ENCODE peak calls at places on chromosomes 11 and 22, in four cellular contexts. One of them, this sample, is unnamed.

GRCh38 chr11:70343631-70344030 is 54.7 kb upstream of the CTTN start:
- DNase-seq in HepG2: no peak
- DNase-seq in WTC11: no peak
- DNase-seq in K562: no peak
- DNase-seq in this sample: no peak

GRCh38 chr11:6387811-6388599 is 2.3 kb upstream of the SMPD1 start:
- DNase-seq in WTC11: no peak
- DNase-seq in HepG2: peak
- DNase-seq in K562: no peak
- DNase-seq in this sample: no peak

GRCh38 chr11:121615506-121615905 is 162.7 kb upstream of the SORL1-AS1 start:
- DNase-seq in K562: no peak
- DNase-seq in WTC11: no peak
- DNase-seq in HepG2: no peak
- DNase-seq in this sample: no peak

GRCh38 chr11:6735306-6735705 is 36.5 kb downstream of the OR2AG2 start:
- DNase-seq in WTC11: no peak
- DNase-seq in K562: no peak
- DNase-seq in HepG2: no peak
- DNase-seq in this sample: no peak

GRCh38 chr11:34825670-34826383 is 90.4 kb downstream of the APIP start:
- DNase-seq in HepG2: peak
- DNase-seq in WTC11: no peak
- DNase-seq in K562: peak
- DNase-seq in this sample: no peak

GRCh38 chr11:44949160-44950035 is 1.3 kb downstream of the TP53I11 start:
- DNase-seq in K562: peak
- DNase-seq in WTC11: peak
- DNase-seq in HepG2: no peak
- DNase-seq in this sample: peak

GRCh38 chr11:79902493-79902892 is 461.7 kb upstream of the TENM4 start:
- DNase-seq in WTC11: no peak
- DNase-seq in HepG2: no peak
- DNase-seq in K562: no peak
- DNase-seq in this sample: no peak

GRCh38 chr22:32574957-32575893 is 100.6 kb downstream of the FBXO7 start:
- DNase-seq in WTC11: no peak
- DNase-seq in HepG2: no peak
- DNase-seq in K562: no peak
- DNase-seq in this sample: no peak

GRCh38 chr11:8286886-8287285 is 23.2 kb upstream of the LMO1 start:
- DNase-seq in WTC11: no peak
- DNase-seq in K562: no peak
- DNase-seq in HepG2: no peak
- DNase-seq in this sample: no peak

GRCh38 chr11:43359432-43359818 is 705 bp downstream of the TTC17 start:
- DNase-seq in HepG2: peak
- DNase-seq in K562: no peak
- DNase-seq in WTC11: peak
- DNase-seq in this sample: peak

GRCh38 chr11:118918128-118918685 is 7.5 kb downstream of the BCL9L start:
- DNase-seq in WTC11: peak
- DNase-seq in K562: peak
- DNase-seq in HepG2: peak
- DNase-seq in this sample: peak

GRCh38 chr22:40289991-40290459 is 56.3 kb upstream of the ADSL start:
- DNase-seq in K562: no peak
- DNase-seq in WTC11: no peak
- DNase-seq in HepG2: no peak
- DNase-seq in this sample: no peak

GRCh38 chr22:46359362-46359761 is 23.8 kb downstream of the TRMU start:
- DNase-seq in K562: no peak
- DNase-seq in HepG2: no peak
- DNase-seq in WTC11: no peak
- DNase-seq in this sample: no peak

GRCh38 chr11:69867076-69868002 is 48.1 kb upstream of the FGF3 start:
- DNase-seq in K562: no peak
- DNase-seq in HepG2: no peak
- DNase-seq in WTC11: no peak
- DNase-seq in this sample: no peak

GRCh38 chr11:68354181-68354872 is 41.9 kb downstream of the LRP5 start:
- DNase-seq in WTC11: no peak
- DNase-seq in HepG2: no peak
- DNase-seq in K562: no peak
- DNase-seq in this sample: no peak

GRCh38 chr11:1471736-1472135 is 14.8 kb downstream of the MOB2 start:
- DNase-seq in WTC11: no peak
- DNase-seq in K562: no peak
- DNase-seq in HepG2: no peak
- DNase-seq in this sample: no peak
- TF ChIP-seq ELF4 in WTC11: no peak
- TF ChIP-seq ELF4 in K562: no peak
- TF ChIP-seq ELF4 in HepG2: no peak
- TF ChIP-seq ELF4 in this sample: no peak

GRCh38 chr22:19714320-19715252 is at the start of gene SEPTIN5:
- DNase-seq in K562: peak
- DNase-seq in HepG2: no peak
- DNase-seq in WTC11: no peak
- DNase-seq in this sample: peak
- TF ChIP-seq ELF4 in K562: no peak
- TF ChIP-seq ELF4 in HepG2: no peak
- TF ChIP-seq ELF4 in WTC11: no peak
- TF ChIP-seq ELF4 in this sample: no peak

DNA sequence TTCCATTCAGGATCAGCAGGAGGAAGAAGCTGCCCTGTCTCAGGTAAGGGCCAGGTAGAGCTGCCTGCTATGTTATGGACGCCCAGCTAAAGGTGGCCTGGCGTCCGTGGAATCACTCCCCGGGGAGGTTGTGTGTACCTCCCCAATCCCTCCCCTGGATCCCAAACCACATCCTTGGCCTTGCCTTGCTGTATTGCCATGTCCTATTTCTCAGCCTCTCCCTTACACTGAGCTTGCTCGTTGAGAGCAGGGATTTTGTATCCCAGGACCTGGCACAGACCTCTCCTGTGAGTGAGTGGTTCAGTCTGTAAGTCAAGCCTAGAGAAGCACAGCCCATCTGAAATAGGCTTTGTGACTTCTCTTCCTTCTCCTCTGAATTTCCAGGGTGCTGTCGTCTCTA is 53.9 kb downstream of the TRAF6 start:
- DNase-seq in WTC11: no peak
- DNase-seq in HepG2: no peak
- DNase-seq in K562: no peak
- DNase-seq in this sample: no peak
- TF ChIP-seq ELF4 in WTC11: no peak
- TF ChIP-seq ELF4 in HepG2: no peak
- TF ChIP-seq ELF4 in K562: no peak
- TF ChIP-seq ELF4 in this sample: no peak

GRCh38 chr22:21032843-21033688 is 705 bp upstream of the SLC7A4 start:
- DNase-seq in K562: no peak
- DNase-seq in WTC11: no peak
- DNase-seq in HepG2: no peak
- DNase-seq in this sample: no peak

GRCh38 chr22:21031545-21032036 is 770 bp downstream of the SLC7A4 start:
- DNase-seq in WTC11: no peak
- DNase-seq in HepG2: no peak
- DNase-seq in K562: no peak
- DNase-seq in this sample: no peak

GRCh38 chr22:21033895-21034294 is 1.5 kb upstream of the SLC7A4 start:
- DNase-seq in HepG2: no peak
- DNase-seq in K562: no peak
- DNase-seq in WTC11: no peak
- DNase-seq in this sample: no peak

GRCh38 chr22:21030621-21031544 is 1.5 kb downstream of the SLC7A4 start:
- DNase-seq in HepG2: no peak
- DNase-seq in WTC11: no peak
- DNase-seq in K562: no peak
- DNase-seq in this sample: no peak

DNA sequence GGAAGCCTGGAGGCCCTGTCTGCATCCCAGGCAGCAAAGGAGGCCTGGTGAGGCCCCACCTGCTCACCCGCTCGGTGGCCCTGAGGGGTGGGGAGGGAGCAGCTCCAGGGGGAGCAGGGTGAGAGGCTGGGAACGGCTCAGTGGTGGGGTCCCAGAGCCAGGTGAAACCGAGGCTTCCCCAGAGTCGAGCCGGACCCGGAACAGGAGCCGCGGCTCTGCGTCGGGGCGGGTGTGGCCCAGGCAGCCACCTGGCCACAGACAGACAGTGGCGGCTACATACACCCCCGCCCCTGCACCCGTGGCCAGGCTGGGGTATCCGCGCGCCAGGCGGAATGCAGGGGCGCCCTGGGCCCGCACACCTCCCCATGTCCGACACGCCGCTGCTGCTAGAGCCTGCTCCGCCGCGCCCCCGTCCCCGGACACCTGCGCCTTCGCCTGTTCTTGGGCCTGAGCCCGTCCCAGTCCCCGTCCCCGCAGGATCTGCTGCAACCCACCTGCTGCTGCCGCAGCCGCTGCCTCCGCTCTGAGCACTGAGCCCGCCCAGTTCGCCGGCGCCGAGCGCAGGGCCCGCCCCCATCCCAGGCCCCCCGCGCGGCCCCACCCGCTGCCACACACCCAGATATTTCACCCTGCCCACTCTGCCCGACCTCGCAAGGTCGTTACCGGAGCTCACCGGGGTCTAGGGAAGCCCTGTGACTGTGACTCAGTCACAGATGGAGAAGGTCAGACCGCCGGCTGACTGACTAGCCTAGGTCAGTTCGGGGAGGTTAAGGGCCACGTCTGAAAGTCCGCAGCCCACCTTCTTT is at the start of gene SLC7A4:
- DNase-seq in WTC11: peak
- DNase-seq in HepG2: no peak
- DNase-seq in K562: peak
- DNase-seq in this sample: no peak
- TF ChIP-seq ELF4 in WTC11: no peak
- TF ChIP-seq ELF4 in HepG2: no peak
- TF ChIP-seq ELF4 in K562: peak
- TF ChIP-seq ELF4 in this sample: no peak

GRCh38 chr11:66325140-66325754 is 8.4 kb upstream of the CD248 start:
- DNase-seq in WTC11: no peak
- DNase-seq in K562: no peak
- DNase-seq in HepG2: no peak
- DNase-seq in this sample: no peak

GRCh38 chr11:66327171-66328035 is 8.8 kb downstream of the RIN1 start:
- DNase-seq in K562: no peak
- DNase-seq in WTC11: no peak
- DNase-seq in HepG2: no peak
- DNase-seq in this sample: no peak

GRCh38 chr11:66328036-66328306 is 8.3 kb downstream of the RIN1 start:
- DNase-seq in HepG2: no peak
- DNase-seq in WTC11: no peak
- DNase-seq in K562: no peak
- DNase-seq in this sample: no peak

GRCh38 chr11:66324626-66325025 is 7.8 kb upstream of the CD248 start:
- DNase-seq in WTC11: no peak
- DNase-seq in K562: no peak
- DNase-seq in HepG2: no peak
- DNase-seq in this sample: no peak

DNA sequence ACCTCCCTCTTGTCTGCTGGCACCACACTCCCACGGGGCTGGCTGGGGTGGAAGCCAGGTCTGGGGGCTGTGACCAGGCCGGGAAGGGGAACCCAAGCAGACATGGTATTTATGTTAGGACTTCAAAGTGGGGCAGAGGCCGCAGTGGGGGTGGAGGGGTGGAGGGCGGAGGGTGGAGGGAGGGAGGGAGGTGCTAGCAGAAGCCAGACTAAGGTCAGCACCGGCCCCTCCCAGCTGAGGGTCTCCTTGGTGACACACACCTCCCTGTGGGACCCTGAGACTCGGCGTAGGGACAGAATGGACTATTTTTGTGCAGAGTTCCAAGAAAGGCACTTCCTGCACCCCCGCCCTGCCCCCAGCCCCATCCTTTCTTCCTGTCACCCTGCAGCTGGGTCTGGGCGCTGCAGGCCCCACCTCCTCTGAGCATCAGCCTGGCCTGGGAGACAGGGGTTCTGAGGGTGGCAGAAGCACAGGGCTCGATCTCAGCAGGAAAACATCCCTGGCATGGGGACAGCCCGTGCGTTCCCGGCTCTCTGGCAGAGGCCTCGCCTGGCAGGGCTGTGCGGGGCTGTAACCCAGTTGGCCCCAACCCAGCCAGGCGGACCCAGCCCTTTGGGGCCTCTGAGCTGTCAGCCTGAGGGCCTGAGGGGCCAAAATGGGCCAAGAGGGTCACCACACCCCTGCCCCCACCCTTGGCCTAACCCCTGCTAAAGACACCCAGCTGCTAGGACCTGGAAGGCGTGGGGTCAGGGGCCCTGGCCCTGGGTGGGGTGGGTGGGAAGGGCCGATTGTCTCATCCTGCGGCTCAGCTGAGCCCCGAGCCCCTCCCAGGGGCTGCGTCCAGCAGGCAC is 9.6 kb upstream of the CD248 start:
- DNase-seq in WTC11: no peak
- DNase-seq in HepG2: no peak
- DNase-seq in K562: no peak
- DNase-seq in this sample: no peak
- TF ChIP-seq ELF4 in WTC11: no peak
- TF ChIP-seq ELF4 in HepG2: no peak
- TF ChIP-seq ELF4 in K562: no peak
- TF ChIP-seq ELF4 in this sample: no peak

GRCh38 chr22:22684605-22685561 is 40.5 kb downstream of the GGTLC2 start:
- DNase-seq in HepG2: no peak
- DNase-seq in K562: peak
- DNase-seq in WTC11: peak
- DNase-seq in this sample: peak

GRCh38 chr22:22685586-22685985 is 41.2 kb downstream of the GGTLC2 start:
- DNase-seq in HepG2: no peak
- DNase-seq in WTC11: no peak
- DNase-seq in K562: no peak
- DNase-seq in this sample: no peak

GRCh38 chr22:22691055-22691454 is 46.6 kb downstream of the GGTLC2 start:
- DNase-seq in HepG2: no peak
- DNase-seq in K562: no peak
- DNase-seq in WTC11: no peak
- DNase-seq in this sample: no peak

GRCh38 chr22:22689621-22690345 is 45.4 kb downstream of the GGTLC2 start:
- DNase-seq in K562: no peak
- DNase-seq in WTC11: no peak
- DNase-seq in HepG2: no peak
- DNase-seq in this sample: no peak

GRCh38 chr22:22687638-22688500 is 43.5 kb downstream of the GGTLC2 start:
- DNase-seq in HepG2: peak
- DNase-seq in WTC11: peak
- DNase-seq in K562: peak
- DNase-seq in this sample: peak
- TF ChIP-seq ELF4 in HepG2: no peak
- TF ChIP-seq ELF4 in WTC11: no peak
- TF ChIP-seq ELF4 in K562: no peak
- TF ChIP-seq ELF4 in this sample: no peak

DNA sequence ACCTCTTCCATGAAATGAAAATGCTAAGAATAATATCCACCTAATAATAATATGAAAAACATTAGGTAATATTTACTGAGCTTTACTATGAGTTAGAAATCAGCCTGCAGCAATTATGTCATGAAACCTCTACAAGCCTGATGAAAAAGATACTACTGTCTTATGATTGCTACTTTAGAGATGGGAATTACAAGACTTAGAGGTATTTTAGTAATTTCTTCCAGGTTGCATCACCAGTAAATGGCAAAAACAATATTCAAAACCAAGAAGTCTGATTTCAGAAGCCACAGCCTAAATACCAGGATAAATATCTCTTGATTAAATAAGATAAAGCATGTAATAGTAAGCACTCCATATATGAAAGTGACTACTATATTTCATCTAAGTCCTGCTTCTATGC is 13.8 kb downstream of the OR5B21 start:
- DNase-seq in K562: no peak
- DNase-seq in HepG2: no peak
- DNase-seq in WTC11: no peak
- DNase-seq in this sample: no peak
- TF ChIP-seq ELF4 in K562: no peak
- TF ChIP-seq ELF4 in HepG2: no peak
- TF ChIP-seq ELF4 in WTC11: no peak
- TF ChIP-seq ELF4 in this sample: no peak